ENCODE peak calls at places on chromosomes 6 and 20, in nine cellular contexts. One of them, this sample, is unnamed.

GRCh38 chr20:40628877-40629276 is 60.2 kb downstream of the MAFB start:
- DNase-seq in thoracic aorta: no peak
- DNase-seq in heart left ventricle: no peak
- DNase-seq in HCT116: no peak
- DNase-seq in BJ: no peak
- DNase-seq in dorsolateral prefrontal cortex: no peak
- DNase-seq in astrocyte: no peak
- DNase-seq in psoas muscle: no peak
- DNase-seq in AG09309: no peak
- DNase-seq in this sample: no peak

GRCh38 chr6:80638222-80639055 is 532.0 kb downstream of the BCKDHB start:
- DNase-seq in HCT116: peak; percentile 81
- DNase-seq in psoas muscle: peak; percentile 13
- DNase-seq in dorsolateral prefrontal cortex: no peak
- DNase-seq in AG09309: peak; percentile 56
- DNase-seq in heart left ventricle: no peak
- DNase-seq in BJ: peak; percentile 73
- DNase-seq in thoracic aorta: no peak
- DNase-seq in astrocyte: peak; percentile 99
- DNase-seq in this sample: peak; percentile 95

GRCh38 chr6:131954775-131955107 is 3.6 kb upstream of the CCN2 start:
- DNase-seq in thoracic aorta: peak; percentile 29
- DNase-seq in HCT116: no peak
- DNase-seq in heart left ventricle: peak; percentile 39
- DNase-seq in dorsolateral prefrontal cortex: no peak
- DNase-seq in AG09309: no peak
- DNase-seq in astrocyte: peak; percentile 99
- DNase-seq in BJ: no peak
- DNase-seq in psoas muscle: no peak
- DNase-seq in this sample: peak; percentile 99

GRCh38 chr20:13717631-13718044 is 67.1 kb downstream of the ESF1 start:
- DNase-seq in dorsolateral prefrontal cortex: no peak
- DNase-seq in thoracic aorta: no peak
- DNase-seq in astrocyte: no peak
- DNase-seq in BJ: no peak
- DNase-seq in heart left ventricle: no peak
- DNase-seq in HCT116: no peak
- DNase-seq in AG09309: no peak
- DNase-seq in psoas muscle: no peak
- DNase-seq in this sample: no peak

GRCh38 chr6:55299285-55299684 is 28.0 kb upstream of the GFRAL start:
- DNase-seq in HCT116: no peak
- DNase-seq in thoracic aorta: no peak
- DNase-seq in astrocyte: no peak
- DNase-seq in heart left ventricle: no peak
- DNase-seq in psoas muscle: no peak
- DNase-seq in BJ: no peak
- DNase-seq in dorsolateral prefrontal cortex: no peak
- DNase-seq in AG09309: no peak
- DNase-seq in this sample: no peak

GRCh38 chr6:143027058-143027457 is 33.6 kb upstream of the AIG1 start:
- DNase-seq in dorsolateral prefrontal cortex: no peak
- DNase-seq in psoas muscle: peak; percentile 42
- DNase-seq in thoracic aorta: no peak
- DNase-seq in BJ: no peak
- DNase-seq in heart left ventricle: peak; percentile 37
- DNase-seq in HCT116: peak; percentile 7
- DNase-seq in astrocyte: no peak
- DNase-seq in AG09309: no peak
- DNase-seq in this sample: no peak

GRCh38 chr6:65289491-65289890 is 417.5 kb downstream of the EYS start:
- DNase-seq in astrocyte: peak; percentile 40
- DNase-seq in thoracic aorta: no peak
- DNase-seq in dorsolateral prefrontal cortex: no peak
- DNase-seq in BJ: no peak
- DNase-seq in AG09309: no peak
- DNase-seq in psoas muscle: no peak
- DNase-seq in HCT116: no peak
- DNase-seq in heart left ventricle: no peak
- DNase-seq in this sample: no peak

GRCh38 chr6:138492113-138492512 is 7.2 kb downstream of the NHSL1 start:
- DNase-seq in heart left ventricle: no peak
- DNase-seq in BJ: no peak
- DNase-seq in thoracic aorta: no peak
- DNase-seq in dorsolateral prefrontal cortex: no peak
- DNase-seq in astrocyte: no peak
- DNase-seq in psoas muscle: no peak
- DNase-seq in HCT116: no peak
- DNase-seq in AG09309: no peak
- DNase-seq in this sample: no peak

GRCh38 chr20:22795455-22795854 is 211.1 kb upstream of the FOXA2 start:
- DNase-seq in psoas muscle: no peak
- DNase-seq in HCT116: no peak
- DNase-seq in astrocyte: no peak
- DNase-seq in thoracic aorta: no peak
- DNase-seq in AG09309: no peak
- DNase-seq in BJ: no peak
- DNase-seq in dorsolateral prefrontal cortex: no peak
- DNase-seq in heart left ventricle: no peak
- DNase-seq in this sample: no peak

GRCh38 chr6:113855500-113856010 is 1.6 kb upstream of the MARCKS start:
- DNase-seq in heart left ventricle: no peak
- DNase-seq in dorsolateral prefrontal cortex: peak; percentile 50
- DNase-seq in AG09309: no peak
- DNase-seq in astrocyte: peak; percentile 40
- DNase-seq in thoracic aorta: no peak
- DNase-seq in psoas muscle: no peak
- DNase-seq in BJ: no peak
- DNase-seq in HCT116: no peak
- DNase-seq in this sample: no peak

GRCh38 chr6:16929814-16930213 is 168.6 kb upstream of the ATXN1 start:
- DNase-seq in heart left ventricle: no peak
- DNase-seq in BJ: peak; percentile 100
- DNase-seq in astrocyte: peak; percentile 98
- DNase-seq in thoracic aorta: no peak
- DNase-seq in psoas muscle: no peak
- DNase-seq in dorsolateral prefrontal cortex: no peak
- DNase-seq in AG09309: peak; percentile 100
- DNase-seq in HCT116: no peak
- DNase-seq in this sample: peak; percentile 99

GRCh38 chr6:52499681-52500239 is 77.1 kb downstream of the TRAM2 start:
- DNase-seq in heart left ventricle: peak; percentile 77
- DNase-seq in AG09309: no peak
- DNase-seq in dorsolateral prefrontal cortex: no peak
- DNase-seq in thoracic aorta: no peak
- DNase-seq in astrocyte: no peak
- DNase-seq in BJ: no peak
- DNase-seq in HCT116: no peak
- DNase-seq in psoas muscle: no peak
- DNase-seq in this sample: no peak

GRCh38 chr20:14245368-14245970 is 91.9 kb downstream of the FLRT3 start:
- DNase-seq in psoas muscle: no peak
- DNase-seq in astrocyte: peak; percentile 21
- DNase-seq in dorsolateral prefrontal cortex: no peak
- DNase-seq in HCT116: no peak
- DNase-seq in heart left ventricle: no peak
- DNase-seq in BJ: no peak
- DNase-seq in thoracic aorta: no peak
- DNase-seq in AG09309: no peak
- DNase-seq in this sample: peak; percentile 19

GRCh38 chr6:53605543-53606235 is 59.9 kb downstream of the KLHL31 start:
- DNase-seq in psoas muscle: no peak
- DNase-seq in thoracic aorta: no peak
- DNase-seq in HCT116: no peak
- DNase-seq in BJ: no peak
- DNase-seq in dorsolateral prefrontal cortex: no peak
- DNase-seq in astrocyte: no peak
- DNase-seq in AG09309: no peak
- DNase-seq in heart left ventricle: no peak
- DNase-seq in this sample: no peak

GRCh38 chr6:36346486-36346885 is 9.8 kb upstream of the BNIP5 start:
- DNase-seq in psoas muscle: no peak
- DNase-seq in HCT116: no peak
- DNase-seq in heart left ventricle: no peak
- DNase-seq in astrocyte: no peak
- DNase-seq in AG09309: no peak
- DNase-seq in thoracic aorta: no peak
- DNase-seq in BJ: no peak
- DNase-seq in dorsolateral prefrontal cortex: no peak
- DNase-seq in this sample: no peak

DNA sequence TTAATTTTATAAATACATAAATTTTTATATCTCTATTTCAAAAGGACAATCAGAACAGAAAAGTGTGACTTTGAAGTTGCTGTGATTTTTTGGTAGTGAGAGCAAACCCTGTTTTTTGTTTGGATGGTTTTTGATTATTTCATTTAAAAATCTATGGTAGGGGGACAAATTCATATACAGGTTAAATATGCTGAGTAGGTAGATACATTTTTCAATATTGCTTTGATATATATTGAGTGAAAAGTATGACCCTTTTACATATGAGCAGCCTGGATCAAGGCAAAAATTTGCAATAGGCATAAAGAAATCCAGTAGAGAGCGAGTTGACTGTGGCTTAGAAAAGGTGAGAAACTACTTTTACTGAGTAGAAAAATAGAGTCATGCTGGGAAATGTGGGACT is 132.3 kb downstream of the LMBRD1 start:
- DNase-seq in AG09309: no peak
- DNase-seq in thoracic aorta: no peak
- DNase-seq in psoas muscle: no peak
- DNase-seq in astrocyte: no peak
- DNase-seq in BJ: no peak
- DNase-seq in heart left ventricle: no peak
- DNase-seq in dorsolateral prefrontal cortex: no peak
- DNase-seq in HCT116: no peak
- DNase-seq in this sample: no peak
- H3K4me3 ChIP-seq in AG09309: no peak overlapping the region
- H3K4me3 ChIP-seq in thoracic aorta: no peak overlapping the region
- H3K4me3 ChIP-seq in psoas muscle: no peak overlapping the region
- H3K4me3 ChIP-seq in astrocyte: no peak overlapping the region
- H3K4me3 ChIP-seq in BJ: no peak overlapping the region
- H3K4me3 ChIP-seq in heart left ventricle: no peak overlapping the region
- H3K4me3 ChIP-seq in dorsolateral prefrontal cortex: no peak overlapping the region
- H3K4me3 ChIP-seq in HCT116: no peak overlapping the region
- H3K4me3 ChIP-seq in this sample: no peak overlapping the region

DNA sequence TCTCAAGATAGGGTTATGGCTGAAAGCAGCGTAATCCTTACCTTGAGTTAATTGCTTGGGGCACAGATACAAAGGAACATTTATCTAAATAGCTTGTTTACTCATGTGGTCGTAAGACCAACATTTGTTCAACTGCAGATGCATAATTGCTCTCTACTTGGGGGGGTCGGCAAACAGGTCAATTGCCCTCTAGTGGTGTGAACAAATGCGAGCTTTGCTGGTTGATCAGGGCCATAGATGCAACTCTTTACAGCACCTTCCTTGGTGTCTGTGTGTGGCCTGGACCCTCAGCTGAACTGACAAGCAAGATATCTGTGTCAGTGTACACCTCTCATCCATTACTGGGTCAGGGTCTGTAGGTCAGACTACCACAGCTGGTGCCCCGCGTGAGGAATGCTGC is 24.1 kb downstream of the HLA-DPA1 start:
- DNase-seq in dorsolateral prefrontal cortex: no peak
- DNase-seq in astrocyte: no peak
- DNase-seq in HCT116: no peak
- DNase-seq in heart left ventricle: no peak
- DNase-seq in psoas muscle: no peak
- DNase-seq in thoracic aorta: no peak
- DNase-seq in AG09309: no peak
- DNase-seq in BJ: no peak
- DNase-seq in this sample: no peak
- TF ChIP-seq CTCF in dorsolateral prefrontal cortex: no peak
- TF ChIP-seq CTCF in astrocyte: peak; percentile 5
- TF ChIP-seq CTCF in HCT116: peak; percentile 57
- TF ChIP-seq CTCF in heart left ventricle: no peak
- TF ChIP-seq CTCF in psoas muscle: no peak
- TF ChIP-seq CTCF in thoracic aorta: no peak
- TF ChIP-seq CTCF in AG09309: peak; percentile 19
- TF ChIP-seq CTCF in BJ: no peak
- TF ChIP-seq CTCF in this sample: no peak

GRCh38 chr6:27890351-27891299 is 21.6 kb downstream of the OR2B2 start:
- DNase-seq in astrocyte: peak; percentile 95
- DNase-seq in heart left ventricle: no peak
- DNase-seq in thoracic aorta: no peak
- DNase-seq in HCT116: peak; percentile 97
- DNase-seq in BJ: peak; percentile 89
- DNase-seq in dorsolateral prefrontal cortex: no peak
- DNase-seq in AG09309: peak; percentile 87
- DNase-seq in psoas muscle: peak; percentile 24
- DNase-seq in this sample: peak; percentile 82

GRCh38 chr6:27888576-27888975 is 23.6 kb downstream of the OR2B2 start:
- DNase-seq in thoracic aorta: no peak
- DNase-seq in dorsolateral prefrontal cortex: no peak
- DNase-seq in HCT116: no peak
- DNase-seq in BJ: no peak
- DNase-seq in astrocyte: no peak
- DNase-seq in heart left ventricle: no peak
- DNase-seq in AG09309: no peak
- DNase-seq in psoas muscle: no peak
- DNase-seq in this sample: no peak

GRCh38 chr6:27891300-27891913 is 20.8 kb downstream of the OR2B2 start:
- DNase-seq in BJ: no peak
- DNase-seq in thoracic aorta: no peak
- DNase-seq in psoas muscle: no peak
- DNase-seq in astrocyte: no peak
- DNase-seq in heart left ventricle: no peak
- DNase-seq in dorsolateral prefrontal cortex: no peak
- DNase-seq in AG09309: no peak
- DNase-seq in HCT116: no peak
- DNase-seq in this sample: no peak

GRCh38 chr6:27889628-27890315 is 22.4 kb downstream of the OR2B2 start:
- DNase-seq in thoracic aorta: no peak
- DNase-seq in BJ: no peak
- DNase-seq in heart left ventricle: no peak
- DNase-seq in dorsolateral prefrontal cortex: no peak
- DNase-seq in astrocyte: no peak
- DNase-seq in psoas muscle: no peak
- DNase-seq in AG09309: no peak
- DNase-seq in HCT116: peak; percentile 16
- DNase-seq in this sample: no peak

GRCh38 chr6:27889275-27889627 is 22.9 kb downstream of the OR2B2 start:
- DNase-seq in astrocyte: no peak
- DNase-seq in BJ: no peak
- DNase-seq in heart left ventricle: no peak
- DNase-seq in dorsolateral prefrontal cortex: no peak
- DNase-seq in AG09309: no peak
- DNase-seq in HCT116: no peak
- DNase-seq in thoracic aorta: no peak
- DNase-seq in psoas muscle: no peak
- DNase-seq in this sample: no peak
- H3K4me3 ChIP-seq in astrocyte: no peak overlapping the region
- H3K4me3 ChIP-seq in BJ: no peak overlapping the region
- H3K4me3 ChIP-seq in heart left ventricle: no peak overlapping the region
- H3K4me3 ChIP-seq in dorsolateral prefrontal cortex: no peak overlapping the region
- H3K4me3 ChIP-seq in AG09309: no peak overlapping the region
- H3K4me3 ChIP-seq in HCT116: no peak overlapping the region
- H3K4me3 ChIP-seq in thoracic aorta: no peak overlapping the region
- H3K4me3 ChIP-seq in psoas muscle: no peak overlapping the region
- H3K4me3 ChIP-seq in this sample: peak overlapping the region; percentile 8

DNA sequence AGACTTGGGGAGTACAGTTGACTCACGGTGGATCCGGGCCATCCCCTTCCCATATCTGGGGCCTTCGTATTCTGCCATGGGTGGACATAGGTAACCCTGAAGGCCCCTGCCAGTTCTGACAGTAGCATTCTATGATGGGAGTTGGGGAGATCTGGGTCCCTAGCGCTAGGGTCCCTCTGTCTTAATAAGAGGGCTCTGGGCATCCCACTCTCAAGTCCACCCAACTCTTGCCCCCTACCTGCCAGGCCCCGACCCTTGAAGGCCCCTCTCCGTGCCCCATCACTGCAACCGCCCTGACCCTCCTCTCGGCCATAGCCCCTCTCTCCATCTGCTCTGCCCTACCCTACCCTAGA is 6.5 kb upstream of the CAPN11 start:
- DNase-seq in astrocyte: no peak
- DNase-seq in AG09309: no peak
- DNase-seq in BJ: no peak
- DNase-seq in heart left ventricle: no peak
- DNase-seq in HCT116: no peak
- DNase-seq in dorsolateral prefrontal cortex: no peak
- DNase-seq in thoracic aorta: no peak
- DNase-seq in psoas muscle: no peak
- DNase-seq in this sample: no peak
- TF ChIP-seq CTCF in astrocyte: no peak
- TF ChIP-seq CTCF in AG09309: no peak
- TF ChIP-seq CTCF in BJ: no peak
- TF ChIP-seq CTCF in heart left ventricle: no peak
- TF ChIP-seq CTCF in HCT116: peak; percentile 4
- TF ChIP-seq CTCF in dorsolateral prefrontal cortex: peak; percentile 3
- TF ChIP-seq CTCF in thoracic aorta: peak; percentile 32
- TF ChIP-seq CTCF in psoas muscle: no peak
- TF ChIP-seq CTCF in this sample: no peak